ENCODE peak calls at places on chromosomes 13 and 19, in nine cellular contexts. W, H, T, Q, B, I, J, L and E are unnamed samples.

GRCh38 chr19:29866011-29866410 is 54.2 kb downstream of the CCNE1 start:
- DNase-seq in W (no peak), I (no peak), B (peak; percentile 6), H (no peak), Q (no peak), T (no peak), L (no peak), J (no peak), E (no peak)

GRCh38 chr19:16588089-16588823 is 16.0 kb upstream of the SLC35E1 start:
- DNase-seq in T (peak; percentile 43), B (no peak), W (no peak), H (no peak), L (no peak), J (no peak), I (peak; percentile 54), Q (no peak), E (peak; percentile 86)

GRCh38 chr13:77506874-77507273 is 28.6 kb upstream of the SCEL start:
- DNase-seq in W (no peak), T (no peak), J (no peak), H (no peak), L (peak; percentile 9), Q (no peak), B (no peak), I (no peak), E (no peak)

GRCh38 chr13:30333601-30334000 is 26.2 kb upstream of the KATNAL1 start:
- DNase-seq in B (no peak), T (no peak), Q (no peak), H (no peak), L (no peak), I (no peak), W (no peak), J (no peak), E (no peak)

GRCh38 chr19:12886943-12887747 is at the start of gene KLF1:
- DNase-seq in Q (no peak), L (no peak), B (no peak), W (no peak), I (no peak), H (no peak), J (no peak), T (no peak), E (no peak)

GRCh38 chr19:52601025-52601973 is 31.2 kb downstream of the ZNF701 start:
- DNase-seq in I (peak; percentile 95), W (peak; percentile 89), B (peak; percentile 96), H (peak; percentile 96), J (peak; percentile 87), T (peak; percentile 84), L (peak; percentile 89), Q (peak; percentile 76), E (peak; percentile 87)

GRCh38 chr19:50890422-50891252 is 17.4 kb downstream of the KLK2 start:
- DNase-seq in L (peak; percentile 30), T (no peak), W (no peak), Q (no peak), H (no peak), I (no peak), B (no peak), J (no peak), E (no peak)

GRCh38 chr13:75319244-75319643 is 162.7 kb downstream of the TBC1D4 start:
- DNase-seq in H (no peak), B (no peak), W (no peak), J (no peak), I (no peak), T (no peak), Q (no peak), L (no peak), E (no peak)

GRCh38 chr13:41746259-41746658 is 214.7 kb downstream of the VWA8 start:
- DNase-seq in T (no peak), I (no peak), Q (no peak), J (no peak), L (peak; percentile 77), H (no peak), W (no peak), B (no peak), E (no peak)

GRCh38 chr13:60178327-60178726 is 14.6 kb upstream of the DIAPH3 start:
- DNase-seq in J (no peak), B (no peak), I (no peak), H (no peak), L (no peak), T (no peak), Q (no peak), W (no peak), E (no peak)

GRCh38 chr19:39097721-39098120 is 13.6 kb downstream of the ACP7 start:
- DNase-seq in Q (no peak), L (no peak), H (no peak), W (no peak), T (no peak), B (no peak), J (no peak), I (no peak), E (no peak)

GRCh38 chr19:48969276-48970138 is 4.4 kb downstream of the FTL start:
- DNase-seq in T (no peak), I (no peak), J (no peak), W (no peak), B (peak; percentile 46), H (no peak), Q (no peak), L (no peak), E (no peak)

GRCh38 chr19:38930776-38931761 is at the start of gene MRPS12:
- DNase-seq in B (peak; percentile 99), T (peak; percentile 99), W (peak; percentile 94), I (peak; percentile 97), H (peak; percentile 99), Q (peak; percentile 98), L (peak; percentile 99), J (peak; percentile 99), E (peak; percentile 98)

GRCh38 chr19:17966497-17967257 is at the start of gene KCNN1:
- DNase-seq in T (no peak), J (no peak), Q (no peak), B (no peak), H (no peak), W (no peak), L (no peak), I (no peak), E (no peak)

GRCh38 chr13:112696869-112697465 is 7.1 kb downstream of the ATP11A start:
- DNase-seq in I (no peak), B (peak; percentile 24), L (no peak), W (no peak), H (peak; percentile 41), Q (no peak), T (no peak), J (no peak), E (no peak)

GRCh38 chr19:46821512-46822359 is 28.9 kb downstream of the AP2S1 start:
- DNase-seq in Q (no peak), J (no peak), W (peak; percentile 22), L (no peak), H (peak; percentile 61), B (no peak), I (peak; percentile 53), T (no peak), E (peak; percentile 53)

GRCh38 chr19:46678110-46678732 is 17.2 kb upstream of the DACT3 start:
- DNase-seq in J (no peak), L (no peak), Q (peak; percentile 55), I (peak; percentile 39), T (no peak), B (peak; percentile 65), W (no peak), H (no peak), E (peak; percentile 51)